ENCODE peak calls at places on chromosomes 11 and 22, in four cellular contexts. One of them, this sample, is unnamed. For H3K4me1, the result is how much of the 10 kb centered on the place peaks cover.

GRCh38 chr22:19287889-19288288 is 3.6 kb downstream of the CLTCL1 start:
- DNase-seq in PC-9: no peak
- DNase-seq in stomach: no peak
- DNase-seq in adipocyte: peak
- DNase-seq in this sample: peak

GRCh38 chr22:31241936-31242335 is 29.8 kb downstream of the LIMK2 start:
- DNase-seq in PC-9: peak
- DNase-seq in stomach: no peak
- DNase-seq in adipocyte: peak
- DNase-seq in this sample: no peak

GRCh38 chr22:36644333-36644757 is 59.2 kb downstream of the CACNG2 start:
- DNase-seq in PC-9: peak
- DNase-seq in stomach: no peak
- DNase-seq in adipocyte: peak
- DNase-seq in this sample: peak

GRCh38 chr22:25350551-25350971 is 131.1 kb downstream of the CRYBB2 start:
- DNase-seq in PC-9: no peak
- DNase-seq in stomach: peak
- DNase-seq in adipocyte: no peak
- DNase-seq in this sample: no peak

GRCh38 chr11:58625826-58626460 is 3.5 kb downstream of the CNTF start:
- DNase-seq in PC-9: no peak
- DNase-seq in stomach: no peak
- DNase-seq in adipocyte: peak
- DNase-seq in this sample: no peak

GRCh38 chr11:5369793-5370192 is 13.8 kb upstream of the OR51M1 start:
- DNase-seq in PC-9: no peak
- DNase-seq in stomach: no peak
- DNase-seq in adipocyte: peak
- DNase-seq in this sample: no peak

GRCh38 chr22:49849161-49850020 is 4.3 kb upstream of the ZBED4 start:
- DNase-seq in PC-9: no peak
- DNase-seq in stomach: no peak
- DNase-seq in adipocyte: no peak
- DNase-seq in this sample: no peak

GRCh38 chr11:72875736-72876135 is 61.5 kb downstream of the ATG16L2 start:
- DNase-seq in PC-9: no peak
- DNase-seq in stomach: no peak
- DNase-seq in adipocyte: no peak
- DNase-seq in this sample: no peak

GRCh38 chr11:130772266-130773227 is 143.7 kb downstream of the SNX19 start:
- DNase-seq in PC-9: peak
- DNase-seq in stomach: peak
- DNase-seq in adipocyte: peak
- DNase-seq in this sample: peak

GRCh38 chr11:45855308-45855707 is 8.0 kb downstream of the CRY2 start:
- DNase-seq in PC-9: no peak
- DNase-seq in stomach: no peak
- DNase-seq in adipocyte: no peak
- DNase-seq in this sample: no peak

GRCh38 chr11:32386770-32387377 is 48.5 kb downstream of the WT1 start:
- DNase-seq in PC-9: no peak
- DNase-seq in stomach: no peak
- DNase-seq in adipocyte: no peak
- DNase-seq in this sample: peak

GRCh38 chr22:27628341-27628740 is 173.2 kb downstream of the MN1 start:
- DNase-seq in PC-9: no peak
- DNase-seq in stomach: no peak
- DNase-seq in adipocyte: no peak
- DNase-seq in this sample: no peak

GRCh38 chr11:11538277-11538960 is 83.4 kb downstream of the GALNT18 start:
- DNase-seq in PC-9: no peak
- DNase-seq in stomach: no peak
- DNase-seq in adipocyte: no peak
- DNase-seq in this sample: peak

GRCh38 chr11:3132831-3133455 is 32.2 kb downstream of the OSBPL5 start:
- DNase-seq in PC-9: no peak
- DNase-seq in stomach: no peak
- DNase-seq in adipocyte: no peak
- DNase-seq in this sample: no peak

GRCh38 chr11:60005360-60005759 is 11.6 kb upstream of the OOSP4B start:
- DNase-seq in PC-9: no peak
- DNase-seq in stomach: no peak
- DNase-seq in adipocyte: no peak
- DNase-seq in this sample: no peak

GRCh38 chr22:30717331-30717921 is 22.8 kb downstream of the OSBP2 start:
- DNase-seq in PC-9: peak
- DNase-seq in stomach: no peak
- DNase-seq in adipocyte: peak
- DNase-seq in this sample: no peak

GRCh38 chr11:56659755-56660154 is 3.7 kb upstream of the OR5AR1 start:
- DNase-seq in PC-9: no peak
- DNase-seq in stomach: no peak
- DNase-seq in adipocyte: no peak
- DNase-seq in this sample: no peak

GRCh38 chr22:49068861-49069260 is 758.8 kb downstream of the BRD1 start:
- DNase-seq in PC-9: no peak
- DNase-seq in stomach: no peak
- DNase-seq in adipocyte: no peak
- DNase-seq in this sample: no peak

GRCh38 chr11:131672191-131672590 is 301.8 kb downstream of the NTM start:
- DNase-seq in PC-9: no peak
- DNase-seq in stomach: no peak
- DNase-seq in adipocyte: no peak
- DNase-seq in this sample: no peak

GRCh38 chr11:47235163-47235562 is 13.5 kb downstream of the ACP2 start:
- DNase-seq in PC-9: no peak
- DNase-seq in stomach: no peak
- DNase-seq in adipocyte: no peak
- DNase-seq in this sample: no peak

GRCh38 chr11:65275906-65276305 is 14.1 kb downstream of the POLA2 start:
- DNase-seq in PC-9: no peak
- DNase-seq in stomach: no peak
- DNase-seq in adipocyte: no peak
- DNase-seq in this sample: peak

GRCh38 chr11:106133529-106133928 is 56.1 kb downstream of the AASDHPPT start:
- DNase-seq in PC-9: peak
- DNase-seq in stomach: no peak
- DNase-seq in adipocyte: peak
- DNase-seq in this sample: no peak

GRCh38 chr22:28424427-28425080 is 255.1 kb downstream of the TTC28 start:
- DNase-seq in PC-9: peak
- DNase-seq in stomach: no peak
- DNase-seq in adipocyte: peak
- DNase-seq in this sample: no peak

DNA sequence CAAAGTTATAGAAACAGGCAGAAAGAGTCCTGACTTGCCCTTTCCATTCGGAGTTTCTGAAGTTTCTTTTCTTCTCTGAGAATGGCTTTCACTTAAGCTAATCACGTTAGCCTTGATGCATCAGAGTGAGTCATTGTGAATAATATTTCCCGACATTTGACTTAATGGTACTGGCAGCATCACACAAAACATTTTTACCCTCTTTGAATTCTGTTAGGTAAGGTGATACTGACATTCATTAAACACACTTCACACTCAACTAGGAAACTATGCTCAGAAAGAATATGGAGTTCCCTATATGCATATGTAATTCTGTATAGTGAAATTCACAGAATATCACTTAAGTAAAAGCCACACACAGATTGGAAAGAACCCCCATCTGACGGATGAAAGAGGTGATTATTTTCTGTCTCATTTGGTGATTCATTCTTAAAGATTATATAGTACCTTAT is 120.8 kb upstream of the ARHGAP20 start:
- DNase-seq in PC-9: no peak
- DNase-seq in stomach: no peak
- DNase-seq in adipocyte: peak
- DNase-seq in this sample: no peak
- H3K4me3 ChIP-seq in PC-9: no peak
- H3K4me3 ChIP-seq in stomach: no peak
- H3K4me3 ChIP-seq in adipocyte: no peak
- H3K4me3 ChIP-seq in this sample: no peak

DNA sequence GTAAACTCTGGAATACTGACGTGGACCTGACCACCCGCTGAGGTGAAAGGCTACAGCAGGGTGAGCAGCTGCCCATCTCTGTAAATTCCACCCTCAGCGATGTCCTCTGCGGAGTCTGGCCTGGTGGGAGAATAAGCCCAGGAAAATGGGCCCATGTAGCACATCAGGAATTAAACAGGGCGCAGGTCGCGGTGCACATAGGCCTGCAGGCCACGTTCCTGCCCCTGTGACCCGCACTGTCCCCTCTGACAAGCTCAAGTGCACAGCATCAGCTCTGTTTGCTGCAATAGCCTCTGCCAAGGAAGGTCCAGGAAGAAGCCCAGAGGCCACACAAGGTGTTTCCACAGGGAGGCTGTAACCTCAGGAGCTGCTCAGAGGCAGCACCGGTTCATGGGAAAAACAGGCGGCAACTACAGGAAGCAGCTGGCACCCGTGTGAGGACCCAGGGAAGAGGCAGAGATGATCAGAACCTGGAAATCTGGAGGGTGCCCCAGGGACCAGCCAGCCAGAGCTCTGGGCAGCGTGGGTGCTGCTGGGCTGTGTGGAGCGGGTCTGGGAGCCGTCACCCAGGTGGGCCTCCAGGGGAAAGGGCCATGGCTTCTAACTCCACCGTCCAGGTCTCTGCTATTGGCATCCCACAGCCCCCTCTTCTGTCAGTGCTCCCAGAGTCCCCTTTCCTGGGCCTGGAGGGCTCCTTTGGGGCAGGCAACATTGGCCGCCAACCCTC is 808 bp upstream of the IFITM2 start:
- DNase-seq in PC-9: no peak
- DNase-seq in stomach: no peak
- DNase-seq in adipocyte: no peak
- DNase-seq in this sample: no peak
- H3K4me1 ChIP-seq in PC-9: under half
- H3K4me1 ChIP-seq in stomach: half or more
- H3K4me1 ChIP-seq in adipocyte: under half
- H3K4me1 ChIP-seq in this sample: under half

GRCh38 chr22:44587004-44587793 is 89.2 kb upstream of the RTL6 start:
- DNase-seq in PC-9: peak
- DNase-seq in stomach: no peak
- DNase-seq in adipocyte: no peak
- DNase-seq in this sample: no peak
- H3K4me3 ChIP-seq in PC-9: no peak
- H3K4me3 ChIP-seq in stomach: peak
- H3K4me3 ChIP-seq in adipocyte: no peak
- H3K4me3 ChIP-seq in this sample: no peak

DNA sequence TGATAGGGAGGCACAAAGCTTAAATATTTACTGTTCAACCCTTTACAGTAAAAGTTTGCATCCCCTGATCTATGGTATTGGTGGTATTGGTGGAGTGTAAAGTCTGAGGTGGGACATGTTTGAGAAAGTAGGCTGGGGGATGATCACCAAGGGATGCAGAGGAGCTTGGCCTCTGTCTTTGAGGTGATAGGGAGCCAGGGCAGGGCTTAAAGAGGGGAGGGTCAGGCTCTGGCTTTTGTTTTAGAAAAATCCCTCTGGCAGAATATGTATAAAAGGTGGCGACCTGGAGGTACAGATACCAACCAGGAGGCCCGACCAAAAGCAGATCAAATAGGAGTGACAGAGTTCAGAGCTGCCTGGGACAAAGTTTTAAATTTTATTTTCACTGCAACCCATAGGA is 59.0 kb downstream of the SWAP70 start:
- DNase-seq in PC-9: no peak
- DNase-seq in stomach: no peak
- DNase-seq in adipocyte: no peak
- DNase-seq in this sample: no peak
- H3K4me1 ChIP-seq in PC-9: under half
- H3K4me1 ChIP-seq in stomach: under half
- H3K4me1 ChIP-seq in adipocyte: under half
- H3K4me1 ChIP-seq in this sample: under half

GRCh38 chr11:123700774-123701173 is 40.7 kb downstream of the ZNF202 start:
- DNase-seq in PC-9: no peak
- DNase-seq in stomach: no peak
- DNase-seq in adipocyte: no peak
- DNase-seq in this sample: peak

GRCh38 chr11:123702137-123702536 is 39.3 kb downstream of the ZNF202 start:
- DNase-seq in PC-9: no peak
- DNase-seq in stomach: no peak
- DNase-seq in adipocyte: peak
- DNase-seq in this sample: no peak

GRCh38 chr11:123694551-123694950 is 40.1 kb upstream of the SCN3B start:
- DNase-seq in PC-9: peak
- DNase-seq in stomach: no peak
- DNase-seq in adipocyte: peak
- DNase-seq in this sample: no peak

GRCh38 chr11:123690490-123690889 is 36.1 kb upstream of the SCN3B start:
- DNase-seq in PC-9: no peak
- DNase-seq in stomach: no peak
- DNase-seq in adipocyte: no peak
- DNase-seq in this sample: peak

GRCh38 chr11:123696183-123696582 is 41.8 kb upstream of the SCN3B start:
- DNase-seq in PC-9: no peak
- DNase-seq in stomach: no peak
- DNase-seq in adipocyte: peak
- DNase-seq in this sample: no peak
- H3K4me3 ChIP-seq in PC-9: no peak
- H3K4me3 ChIP-seq in stomach: no peak
- H3K4me3 ChIP-seq in adipocyte: no peak
- H3K4me3 ChIP-seq in this sample: no peak

DNA sequence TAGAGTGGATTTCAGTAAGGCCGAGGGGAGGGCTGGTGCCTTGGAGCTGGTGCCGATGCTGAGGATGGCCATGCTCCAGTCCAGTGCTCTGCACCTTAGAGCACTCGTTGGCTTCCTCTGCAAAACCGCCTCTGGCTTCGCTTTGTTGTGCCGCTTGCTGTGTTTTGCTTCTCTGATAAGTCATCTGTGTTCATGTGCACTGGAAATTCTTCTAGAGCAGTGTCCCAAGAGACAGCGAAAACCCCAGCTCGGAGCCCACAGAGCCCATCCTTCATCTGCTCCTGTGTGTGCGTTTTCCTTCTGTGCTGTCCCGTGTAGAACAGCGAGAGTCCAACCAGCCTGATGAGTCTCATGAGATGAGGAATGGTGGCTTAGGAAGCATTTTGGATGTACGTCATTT is 12.1 kb downstream of the FAM118A start:
- DNase-seq in PC-9: no peak
- DNase-seq in stomach: no peak
- DNase-seq in adipocyte: no peak
- DNase-seq in this sample: no peak
- H3K4me1 ChIP-seq in PC-9: under half
- H3K4me1 ChIP-seq in stomach: half or more
- H3K4me1 ChIP-seq in adipocyte: under half
- H3K4me1 ChIP-seq in this sample: under half